ENCODE peak calls at places on chromosome 2, in eight cellular contexts. Q is CD8-positive, alpha-beta T cell; J is amniotic stem cell; L is fibroblast of lung; W is GM23338; A is central memory CD4-positive, alpha-beta T cell; K is stimulated activated naive CD8-positive, alpha-beta T cell treated with anti-CD3 and anti-CD28 coated beads, Interleukin-15, Interleukin-2, amounts not matched to agents 100 U/mL and 50 U/mL, for 24 hours; O is HTR-8/SVneo. N is an unnamed sample.

GRCh38 chr2:189534854-189535253 is 45.7 kb downstream of the SLC40A1 start:
- DNase-seq in Q (no peak), J (no peak), L (peak), W (no peak), A (no peak), K (no peak), O (peak), N (no peak)

GRCh38 chr2:24910245-24910644 is 9.8 kb downstream of the ADCY3 start:
- DNase-seq in Q (no peak), J (no peak), L (no peak), W (no peak), A (no peak), K (no peak), O (no peak), N (no peak)

GRCh38 chr2:188676012-188676405 is 298.2 kb upstream of the COL3A1 start:
- DNase-seq in Q (no peak), J (no peak), L (peak), W (no peak), A (no peak), K (no peak), O (no peak), N (no peak)

GRCh38 chr2:144524190-144524957 is 4.5 kb upstream of the ZEB2 start:
- DNase-seq in Q (no peak), J (no peak), L (peak), W (peak), A (no peak), K (peak), O (no peak), N (no peak)

GRCh38 chr2:96953611-96954489 is 32.5 kb downstream of the FAM178B start:
- DNase-seq in Q (no peak), J (no peak), L (no peak), W (no peak), A (no peak), K (peak), O (no peak), N (no peak)

GRCh38 chr2:70212298-70212948 is 21.6 kb upstream of the C2orf42 start:
- DNase-seq in Q (no peak), J (no peak), L (no peak), W (no peak), A (no peak), K (no peak), O (no peak), N (no peak)

GRCh38 chr2:231687133-231687852 is 21.0 kb upstream of the PTMA start:
- DNase-seq in Q (peak), J (no peak), L (peak), W (peak), A (peak), K (peak), O (peak), N (no peak)

GRCh38 chr2:70523996-70524965 is 29.3 kb downstream of the TGFA start:
- DNase-seq in Q (peak), J (peak), L (peak), W (peak), A (peak), K (peak), O (peak), N (no peak)

GRCh38 chr2:165015052-165015642 is 59.8 kb upstream of the SLC38A11 start:
- DNase-seq in Q (peak), J (peak), L (peak), W (peak), A (peak), K (peak), O (peak), N (peak)

GRCh38 chr2:105595536-105595935 is 149.2 kb upstream of the NCK2 start:
- DNase-seq in Q (no peak), J (no peak), L (peak), W (no peak), A (no peak), K (peak), O (peak), N (no peak)

GRCh38 chr2:105403785-105404698 is 5.2 kb upstream of the FHL2 start:
- DNase-seq in Q (no peak), J (peak), L (peak), W (peak), A (no peak), K (no peak), O (peak), N (no peak)

N was measured in GM12864.